ENCODE peak calls at places on chromosome 10, in five cellular contexts. I is T-cell; G is EL; P is stimulated activated CD4-positive, alpha-beta T cell treated with anti-CD3 and anti-CD28 coated beads, Interleukin-2, amount 100 ng/mL, for 48 hours; W is body of pancreas. S is an unnamed sample.

GRCh38 chr10:23432161-23432560 is 6.7 kb upstream of the OTUD1 start:
- DNase-seq in I (no peak), G (no peak), P (no peak), W (no peak), S (peak)

GRCh38 chr10:69624245-69624786 is 5.7 kb upstream of the FAM241B start:
- DNase-seq in I (no peak), G (no peak), P (no peak), W (no peak), S (no peak)

GRCh38 chr10:63547628-63548356 is 26.6 kb downstream of the REEP3 start:
- DNase-seq in I (no peak), G (no peak), P (no peak), W (peak), S (no peak)

GRCh38 chr10:48361201-48361600 is 54.7 kb downstream of the MAPK8 start:
- DNase-seq in I (no peak), G (no peak), P (no peak), W (no peak), S (no peak)

GRCh38 chr10:33860994-33861393 is 526.5 kb upstream of the NRP1 start:
- DNase-seq in I (no peak), G (no peak), P (no peak), W (no peak), S (no peak)

GRCh38 chr10:12194752-12195271 is 879 bp downstream of the NUDT5 start:
- DNase-seq in I (peak), G (peak), P (peak), W (peak), S (peak)

GRCh38 chr10:109773818-109774440 is 149.4 kb downstream of the XPNPEP1 start:
- DNase-seq in I (no peak), G (peak), P (no peak), W (no peak), S (peak)

GRCh38 chr10:10605551-10606081 is 412.1 kb upstream of the CELF2 start:
- DNase-seq in I (no peak), G (peak), P (no peak), W (peak), S (no peak)

GRCh38 chr10:80684217-80684616 is 146.5 kb downstream of the SH2D4B start:
- DNase-seq in I (no peak), G (peak), P (no peak), W (no peak), S (peak)

GRCh38 chr10:30387646-30388243 is 38.7 kb upstream of the MTPAP start:
- DNase-seq in I (no peak), G (peak), P (no peak), W (no peak), S (peak)

GRCh38 chr10:59337254-59337653 is 25.1 kb downstream of the FAM13C start:
- DNase-seq in I (no peak), G (peak), P (no peak), W (peak), S (no peak)

GRCh38 chr10:51291961-51292360 is 217.7 kb downstream of the PRKG1 start:
- DNase-seq in I (no peak), G (no peak), P (no peak), W (no peak), S (no peak)

GRCh38 chr10:28281726-28282325 is 21.0 kb downstream of the MPP7 start:
- DNase-seq in I (no peak), G (no peak), P (no peak), W (peak), S (no peak)

GRCh38 chr10:19652750-19653149 is 163.5 kb upstream of the PLXDC2 start:
- DNase-seq in I (no peak), G (no peak), P (no peak), W (no peak), S (no peak)

GRCh38 chr10:80599424-80599847 is 61.7 kb downstream of the SH2D4B start:
- DNase-seq in I (no peak), G (peak), P (peak), W (peak), S (peak)

GRCh38 chr10:108338146-108338545 is 1173.6 kb upstream of the SORCS1 start:
- DNase-seq in I (no peak), G (no peak), P (no peak), W (no peak), S (no peak)

GRCh38 chr10:58661336-58661735 is 148.7 kb downstream of the BICC1 start:
- DNase-seq in I (no peak), G (peak), P (no peak), W (no peak), S (peak)

GRCh38 chr10:12193193-12193592 is 2.5 kb downstream of the NUDT5 start:
- DNase-seq in I (no peak), G (peak), P (no peak), W (no peak), S (peak)

GRCh38 chr10:122702271-122702670 is 2.6 kb upstream of the C10orf120 start:
- DNase-seq in I (no peak), G (no peak), P (no peak), W (peak), S (no peak)

GRCh38 chr10:86645111-86645445 is 9.3 kb upstream of the OPN4 start:
- DNase-seq in I (no peak), G (no peak), P (no peak), W (no peak), S (no peak)

S was measured in PC-3.